ENCODE peak calls at places on chromosomes 4 and X, in six cellular contexts. One of them, this sample, is unnamed.

GRCh38 chr4:8274772-8275241 is 5.3 kb downstream of the HTRA3 start:
- DNase-seq in endothelial cell: no peak
- DNase-seq in choroid plexus epithelial cell: peak
- DNase-seq in keratinocyte: no peak
- DNase-seq in PC-3: no peak
- DNase-seq in endodermal cell: peak
- DNase-seq in this sample: peak

GRCh38 chr4:1351854-1352633 is 5.0 kb downstream of the UVSSA start:
- DNase-seq in choroid plexus epithelial cell: peak
- DNase-seq in keratinocyte: no peak
- DNase-seq in endodermal cell: peak
- DNase-seq in endothelial cell: peak
- DNase-seq in PC-3: peak
- DNase-seq in this sample: peak

GRCh38 chrX:23118890-23119527 is 119.2 kb downstream of the DDX53 start:
- DNase-seq in choroid plexus epithelial cell: no peak
- DNase-seq in keratinocyte: no peak
- DNase-seq in PC-3: peak
- DNase-seq in endodermal cell: no peak
- DNase-seq in endothelial cell: no peak
- DNase-seq in this sample: no peak

GRCh38 chrX:13666836-13667235 is 13.9 kb downstream of the TCEANC start:
- DNase-seq in choroid plexus epithelial cell: no peak
- DNase-seq in endodermal cell: no peak
- DNase-seq in endothelial cell: no peak
- DNase-seq in keratinocyte: no peak
- DNase-seq in PC-3: no peak
- DNase-seq in this sample: no peak

GRCh38 chr4:30753316-30753715 is 33.1 kb downstream of the PCDH7 start:
- DNase-seq in endothelial cell: no peak
- DNase-seq in choroid plexus epithelial cell: peak
- DNase-seq in endodermal cell: no peak
- DNase-seq in keratinocyte: peak
- DNase-seq in PC-3: peak
- DNase-seq in this sample: no peak

GRCh38 chr4:38861791-38862190 is 5.2 kb upstream of the TLR6 start:
- DNase-seq in endothelial cell: no peak
- DNase-seq in keratinocyte: no peak
- DNase-seq in PC-3: no peak
- DNase-seq in choroid plexus epithelial cell: no peak
- DNase-seq in endodermal cell: no peak
- DNase-seq in this sample: no peak

GRCh38 chr4:123505077-123505456 is 108.5 kb downstream of the SPRY1 start:
- DNase-seq in endodermal cell: peak
- DNase-seq in keratinocyte: no peak
- DNase-seq in PC-3: peak
- DNase-seq in choroid plexus epithelial cell: peak
- DNase-seq in endothelial cell: peak
- DNase-seq in this sample: no peak

GRCh38 chr4:115678425-115678941 is 565.1 kb upstream of the NDST4 start:
- DNase-seq in endothelial cell: no peak
- DNase-seq in choroid plexus epithelial cell: no peak
- DNase-seq in PC-3: no peak
- DNase-seq in keratinocyte: no peak
- DNase-seq in endodermal cell: peak
- DNase-seq in this sample: no peak

GRCh38 chr4:184330008-184330400 is 112.3 kb upstream of the ENPP6 start:
- DNase-seq in endothelial cell: no peak
- DNase-seq in choroid plexus epithelial cell: no peak
- DNase-seq in PC-3: peak
- DNase-seq in endodermal cell: no peak
- DNase-seq in keratinocyte: no peak
- DNase-seq in this sample: no peak

GRCh38 chr4:133581971-133582619 is 433.0 kb downstream of the PCDH10 start:
- DNase-seq in PC-3: no peak
- DNase-seq in endodermal cell: no peak
- DNase-seq in choroid plexus epithelial cell: peak
- DNase-seq in keratinocyte: no peak
- DNase-seq in endothelial cell: no peak
- DNase-seq in this sample: no peak

GRCh38 chrX:153226344-153227190 is 47.5 kb downstream of the MAGEA1 start:
- DNase-seq in PC-3: peak
- DNase-seq in endothelial cell: peak
- DNase-seq in keratinocyte: peak
- DNase-seq in choroid plexus epithelial cell: peak
- DNase-seq in endodermal cell: peak
- DNase-seq in this sample: peak

GRCh38 chr4:110631582-110632505 is 9.0 kb upstream of the PITX2 start:
- DNase-seq in endothelial cell: peak
- DNase-seq in choroid plexus epithelial cell: peak
- DNase-seq in PC-3: peak
- DNase-seq in endodermal cell: peak
- DNase-seq in keratinocyte: no peak
- DNase-seq in this sample: peak

GRCh38 chr4:138405439-138405838 is 163.3 kb upstream of the SLC7A11 start:
- DNase-seq in choroid plexus epithelial cell: peak
- DNase-seq in keratinocyte: peak
- DNase-seq in endothelial cell: no peak
- DNase-seq in PC-3: peak
- DNase-seq in endodermal cell: no peak
- DNase-seq in this sample: no peak

GRCh38 chr4:24924309-24924781 is 11.5 kb upstream of the CCDC149 start:
- DNase-seq in endodermal cell: no peak
- DNase-seq in keratinocyte: no peak
- DNase-seq in PC-3: no peak
- DNase-seq in endothelial cell: no peak
- DNase-seq in choroid plexus epithelial cell: peak
- DNase-seq in this sample: no peak

GRCh38 chrX:114127005-114127404 is 456.9 kb upstream of the HTR2C start:
- DNase-seq in keratinocyte: no peak
- DNase-seq in endodermal cell: no peak
- DNase-seq in PC-3: no peak
- DNase-seq in choroid plexus epithelial cell: no peak
- DNase-seq in endothelial cell: no peak
- DNase-seq in this sample: no peak

GRCh38 chr4:25767877-25768475 is 94.8 kb downstream of the SEL1L3 start:
- DNase-seq in keratinocyte: peak
- DNase-seq in endodermal cell: peak
- DNase-seq in choroid plexus epithelial cell: peak
- DNase-seq in endothelial cell: peak
- DNase-seq in PC-3: peak
- DNase-seq in this sample: peak

GRCh38 chr4:140267576-140267975 is 105.9 kb upstream of the SCOC start:
- DNase-seq in PC-3: no peak
- DNase-seq in endodermal cell: peak
- DNase-seq in endothelial cell: no peak
- DNase-seq in choroid plexus epithelial cell: peak
- DNase-seq in keratinocyte: no peak
- DNase-seq in this sample: no peak

GRCh38 chrX:40040686-40041461 is 56.9 kb downstream of the BCOR start:
- DNase-seq in PC-3: no peak
- DNase-seq in keratinocyte: no peak
- DNase-seq in choroid plexus epithelial cell: no peak
- DNase-seq in endodermal cell: no peak
- DNase-seq in endothelial cell: no peak
- DNase-seq in this sample: no peak

GRCh38 chr4:121514443-121514842 is 133.6 kb upstream of the QRFPR start:
- DNase-seq in endothelial cell: no peak
- DNase-seq in keratinocyte: no peak
- DNase-seq in PC-3: no peak
- DNase-seq in endodermal cell: peak
- DNase-seq in choroid plexus epithelial cell: no peak
- DNase-seq in this sample: no peak

GRCh38 chrX:153416781-153417180 is 5.5 kb downstream of the ZFP92 start:
- DNase-seq in endodermal cell: no peak
- DNase-seq in endothelial cell: no peak
- DNase-seq in choroid plexus epithelial cell: no peak
- DNase-seq in keratinocyte: no peak
- DNase-seq in PC-3: no peak
- DNase-seq in this sample: no peak

GRCh38 chr4:103718993-103719319 is 829 bp downstream of the TACR3 start:
- DNase-seq in endodermal cell: no peak
- DNase-seq in keratinocyte: no peak
- DNase-seq in choroid plexus epithelial cell: no peak
- DNase-seq in endothelial cell: no peak
- DNase-seq in PC-3: no peak
- DNase-seq in this sample: no peak

GRCh38 chrX:49157194-49157593 is 5.4 kb upstream of the MAGIX start:
- DNase-seq in endodermal cell: peak
- DNase-seq in keratinocyte: no peak
- DNase-seq in endothelial cell: no peak
- DNase-seq in PC-3: no peak
- DNase-seq in choroid plexus epithelial cell: no peak
- DNase-seq in this sample: no peak

GRCh38 chr4:4225915-4226605 is 669 bp downstream of the OTOP1 start:
- DNase-seq in choroid plexus epithelial cell: peak
- DNase-seq in keratinocyte: no peak
- DNase-seq in endodermal cell: peak
- DNase-seq in endothelial cell: no peak
- DNase-seq in PC-3: no peak
- DNase-seq in this sample: peak

GRCh38 chr4:112898357-112899141 is 150.9 kb upstream of the ANK2 start:
- DNase-seq in keratinocyte: no peak
- DNase-seq in endothelial cell: no peak
- DNase-seq in PC-3: no peak
- DNase-seq in choroid plexus epithelial cell: no peak
- DNase-seq in endodermal cell: no peak
- DNase-seq in this sample: no peak

GRCh38 chr4:111214371-111214770 is 591.5 kb upstream of the PITX2 start:
- DNase-seq in endothelial cell: no peak
- DNase-seq in endodermal cell: no peak
- DNase-seq in choroid plexus epithelial cell: no peak
- DNase-seq in keratinocyte: no peak
- DNase-seq in PC-3: no peak
- DNase-seq in this sample: no peak

GRCh38 chr4:165621983-165622382 is 243.2 kb downstream of the CPE start:
- DNase-seq in choroid plexus epithelial cell: no peak
- DNase-seq in endothelial cell: no peak
- DNase-seq in PC-3: peak
- DNase-seq in endodermal cell: no peak
- DNase-seq in keratinocyte: no peak
- DNase-seq in this sample: no peak

GRCh38 chrX:48468693-48469691 is 1.1 kb downstream of the SLC38A5 start:
- DNase-seq in keratinocyte: no peak
- DNase-seq in endodermal cell: peak
- DNase-seq in endothelial cell: no peak
- DNase-seq in choroid plexus epithelial cell: no peak
- DNase-seq in PC-3: no peak
- DNase-seq in this sample: peak

DNA sequence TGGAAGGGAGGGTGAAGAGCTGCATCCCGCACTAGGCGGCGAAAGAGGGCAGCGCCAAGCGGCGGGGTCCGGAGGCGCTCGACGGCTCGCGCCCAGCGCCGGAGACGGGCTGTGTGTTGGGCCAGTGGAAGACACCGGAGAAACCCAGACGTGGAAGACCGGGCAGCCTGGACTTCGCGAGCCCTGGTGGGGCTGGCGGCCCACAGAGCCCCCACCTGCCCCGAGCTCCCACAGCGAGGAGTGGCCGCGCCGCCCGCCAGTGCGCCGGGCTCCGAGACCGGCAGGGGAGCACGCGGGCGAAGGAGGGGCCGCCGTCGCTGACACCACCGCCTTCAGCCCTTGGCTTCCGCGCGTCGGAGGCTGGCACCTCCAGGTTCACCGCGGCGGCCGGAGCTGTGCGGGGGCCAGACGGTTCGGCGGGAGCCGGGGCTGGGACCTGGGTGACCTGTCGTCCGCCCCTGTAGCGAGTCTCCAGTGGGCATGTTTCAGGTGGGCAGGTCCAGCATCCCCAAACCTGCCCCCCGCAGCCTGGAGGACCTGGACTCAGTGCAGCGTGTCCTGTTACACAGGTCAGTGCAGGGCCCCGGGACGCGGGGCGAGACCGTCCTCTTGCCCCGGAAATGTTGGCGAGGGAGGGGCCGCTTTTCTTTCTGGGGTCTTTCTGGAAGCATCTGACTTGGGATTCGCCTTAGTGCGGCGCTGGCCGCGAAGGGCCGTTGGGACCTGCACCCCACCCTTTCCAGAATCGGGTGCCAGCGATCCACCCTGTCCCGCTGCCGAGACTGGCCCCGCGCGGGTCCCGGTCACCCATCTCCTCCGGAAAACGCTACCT is 9.6 kb upstream of the INTU start:
- DNase-seq in choroid plexus epithelial cell: peak
- DNase-seq in endothelial cell: peak
- DNase-seq in keratinocyte: no peak
- DNase-seq in endodermal cell: peak
- DNase-seq in PC-3: no peak
- DNase-seq in this sample: peak
- TF ChIP-seq CTCF in choroid plexus epithelial cell: peak
- TF ChIP-seq CTCF in endothelial cell: no peak
- TF ChIP-seq CTCF in keratinocyte: peak
- TF ChIP-seq CTCF in endodermal cell: peak
- TF ChIP-seq CTCF in PC-3: no peak
- TF ChIP-seq CTCF in this sample: no peak

GRCh38 chrX:119381349-119381944 is 17.7 kb upstream of the SLC25A43 start:
- DNase-seq in endothelial cell: no peak
- DNase-seq in PC-3: no peak
- DNase-seq in choroid plexus epithelial cell: no peak
- DNase-seq in endodermal cell: peak
- DNase-seq in keratinocyte: no peak
- DNase-seq in this sample: no peak
- TF ChIP-seq CTCF in endothelial cell: no peak
- TF ChIP-seq CTCF in PC-3: no peak
- TF ChIP-seq CTCF in choroid plexus epithelial cell: no peak
- TF ChIP-seq CTCF in endodermal cell: no peak
- TF ChIP-seq CTCF in keratinocyte: no peak
- TF ChIP-seq CTCF in this sample: no peak

GRCh38 chr4:16205298-16206164 is 20.7 kb downstream of the TAPT1 start:
- DNase-seq in endothelial cell: no peak
- DNase-seq in endodermal cell: no peak
- DNase-seq in choroid plexus epithelial cell: peak
- DNase-seq in PC-3: peak
- DNase-seq in keratinocyte: no peak
- DNase-seq in this sample: no peak

GRCh38 chr4:16207409-16207808 is 18.9 kb downstream of the TAPT1 start:
- DNase-seq in endodermal cell: no peak
- DNase-seq in choroid plexus epithelial cell: no peak
- DNase-seq in keratinocyte: no peak
- DNase-seq in PC-3: no peak
- DNase-seq in endothelial cell: no peak
- DNase-seq in this sample: no peak

GRCh38 chr4:16206301-16206700 is 20.0 kb downstream of the TAPT1 start:
- DNase-seq in endothelial cell: no peak
- DNase-seq in choroid plexus epithelial cell: no peak
- DNase-seq in endodermal cell: no peak
- DNase-seq in keratinocyte: no peak
- DNase-seq in PC-3: no peak
- DNase-seq in this sample: no peak

GRCh38 chr4:16204505-16204904 is 21.8 kb downstream of the TAPT1 start:
- DNase-seq in endothelial cell: no peak
- DNase-seq in endodermal cell: no peak
- DNase-seq in PC-3: no peak
- DNase-seq in choroid plexus epithelial cell: no peak
- DNase-seq in keratinocyte: no peak
- DNase-seq in this sample: no peak

GRCh38 chr4:16206848-16207247 is 19.4 kb downstream of the TAPT1 start:
- DNase-seq in endodermal cell: peak
- DNase-seq in keratinocyte: no peak
- DNase-seq in PC-3: no peak
- DNase-seq in choroid plexus epithelial cell: no peak
- DNase-seq in endothelial cell: no peak
- DNase-seq in this sample: no peak
- TF ChIP-seq CTCF in endodermal cell: no peak
- TF ChIP-seq CTCF in keratinocyte: no peak
- TF ChIP-seq CTCF in PC-3: no peak
- TF ChIP-seq CTCF in choroid plexus epithelial cell: no peak
- TF ChIP-seq CTCF in endothelial cell: no peak
- TF ChIP-seq CTCF in this sample: no peak

GRCh38 chrX:124098089-124098488 is 136.6 kb downstream of the STAG2 start:
- DNase-seq in endothelial cell: no peak
- DNase-seq in endodermal cell: no peak
- DNase-seq in choroid plexus epithelial cell: peak
- DNase-seq in keratinocyte: no peak
- DNase-seq in PC-3: peak
- DNase-seq in this sample: no peak
- TF ChIP-seq CTCF in endothelial cell: peak
- TF ChIP-seq CTCF in endodermal cell: peak
- TF ChIP-seq CTCF in choroid plexus epithelial cell: peak
- TF ChIP-seq CTCF in keratinocyte: peak
- TF ChIP-seq CTCF in PC-3: peak
- TF ChIP-seq CTCF in this sample: peak

This sample was measured in glutamatergic neuron.